ENCODE peak calls at places on chromosomes 5 and 9, in four cellular contexts. One of them, this sample, is unnamed.

GRCh38 chr9:28456886-28457285 is 883.6 kb upstream of the C9orf72 start:
- DNase-seq in HepG2: no peak
- DNase-seq in WTC11: no peak
- DNase-seq in K562: no peak
- DNase-seq in this sample: no peak

GRCh38 chr5:169629847-169630548 is 7.1 kb upstream of the DOCK2 start:
- DNase-seq in HepG2: peak
- DNase-seq in WTC11: no peak
- DNase-seq in K562: no peak
- DNase-seq in this sample: no peak

GRCh38 chr5:37615184-37615583 is 224.7 kb downstream of the GDNF start:
- DNase-seq in HepG2: no peak
- DNase-seq in WTC11: no peak
- DNase-seq in K562: no peak
- DNase-seq in this sample: no peak

GRCh38 chr5:92320446-92320845 is 937.3 kb upstream of the ARRDC3 start:
- DNase-seq in HepG2: no peak
- DNase-seq in WTC11: no peak
- DNase-seq in K562: no peak
- DNase-seq in this sample: no peak

GRCh38 chr9:35112257-35113020 is 3.2 kb downstream of the ATOSB start:
- DNase-seq in HepG2: no peak
- DNase-seq in WTC11: no peak
- DNase-seq in K562: no peak
- DNase-seq in this sample: no peak

GRCh38 chr9:133938670-133939258 is 53.4 kb downstream of the VAV2 start:
- DNase-seq in HepG2: no peak
- DNase-seq in WTC11: no peak
- DNase-seq in K562: no peak
- DNase-seq in this sample: no peak

GRCh38 chr5:1061916-1062315 is 49.9 kb downstream of the SLC12A7 start:
- DNase-seq in HepG2: no peak
- DNase-seq in WTC11: no peak
- DNase-seq in K562: no peak
- DNase-seq in this sample: no peak

GRCh38 chr5:45037927-45038326 is 229.2 kb downstream of the MRPS30 start:
- DNase-seq in HepG2: no peak
- DNase-seq in WTC11: no peak
- DNase-seq in K562: no peak
- DNase-seq in this sample: no peak

GRCh38 chr5:177508837-177509236 is 789 bp downstream of the DOK3 start:
- DNase-seq in HepG2: no peak
- DNase-seq in WTC11: no peak
- DNase-seq in K562: peak
- DNase-seq in this sample: no peak

GRCh38 chr5:68749648-68750047 is 344.2 kb upstream of the SLC30A5 start:
- DNase-seq in HepG2: no peak
- DNase-seq in WTC11: no peak
- DNase-seq in K562: no peak
- DNase-seq in this sample: no peak

GRCh38 chr9:24939099-24939850 is 393.6 kb upstream of the IZUMO3 start:
- DNase-seq in HepG2: no peak
- DNase-seq in WTC11: no peak
- DNase-seq in K562: no peak
- DNase-seq in this sample: no peak

GRCh38 chr9:132886358-132886725 is 7.6 kb downstream of the SPACA9 start:
- DNase-seq in HepG2: no peak
- DNase-seq in WTC11: no peak
- DNase-seq in K562: no peak
- DNase-seq in this sample: no peak

GRCh38 chr5:178236685-178237084 is 4.1 kb upstream of the PHYKPL start:
- DNase-seq in HepG2: peak
- DNase-seq in WTC11: no peak
- DNase-seq in K562: peak
- DNase-seq in this sample: no peak

GRCh38 chr9:115022760-115023434 is 92.5 kb upstream of the TNFSF8 start:
- DNase-seq in HepG2: no peak
- DNase-seq in WTC11: no peak
- DNase-seq in K562: no peak
- DNase-seq in this sample: no peak

GRCh38 chr5:119383008-119383407 is 27.2 kb downstream of the TNFAIP8 start:
- DNase-seq in HepG2: no peak
- DNase-seq in WTC11: no peak
- DNase-seq in K562: no peak
- DNase-seq in this sample: no peak

GRCh38 chr5:167764650-167765289 is 526.7 kb upstream of the WWC1 start:
- DNase-seq in HepG2: no peak
- DNase-seq in WTC11: no peak
- DNase-seq in K562: no peak
- DNase-seq in this sample: no peak

GRCh38 chr9:7234144-7234543 is 476.4 kb downstream of the KDM4C start:
- DNase-seq in HepG2: peak
- DNase-seq in WTC11: peak
- DNase-seq in K562: peak
- DNase-seq in this sample: peak

GRCh38 chr9:130537346-130538050 is 41.9 kb upstream of the FUBP3 start:
- DNase-seq in HepG2: no peak
- DNase-seq in WTC11: no peak
- DNase-seq in K562: peak
- DNase-seq in this sample: no peak

GRCh38 chr5:175354961-175355360 is 89.0 kb downstream of the DRD1 start:
- DNase-seq in HepG2: no peak
- DNase-seq in WTC11: no peak
- DNase-seq in K562: no peak
- DNase-seq in this sample: no peak

GRCh38 chr5:181261320-181262085 is 560 bp upstream of the TRIM52 start:
- DNase-seq in HepG2: peak
- DNase-seq in WTC11: peak
- DNase-seq in K562: peak
- DNase-seq in this sample: peak

GRCh38 chr9:89779416-89779815 is 174.6 kb downstream of the GADD45G start:
- DNase-seq in HepG2: no peak
- DNase-seq in WTC11: no peak
- DNase-seq in K562: no peak
- DNase-seq in this sample: no peak

GRCh38 chr9:89808801-89809200 is 204.0 kb downstream of the GADD45G start:
- DNase-seq in HepG2: no peak
- DNase-seq in WTC11: no peak
- DNase-seq in K562: no peak
- DNase-seq in this sample: no peak

GRCh38 chr9:114616684-114617520 is 5.8 kb downstream of the TMEM268 start:
- DNase-seq in HepG2: no peak
- DNase-seq in WTC11: no peak
- DNase-seq in K562: peak
- DNase-seq in this sample: no peak

GRCh38 chr5:111518747-111519146 is 6.4 kb upstream of the STARD4 start:
- DNase-seq in HepG2: no peak
- DNase-seq in WTC11: no peak
- DNase-seq in K562: no peak
- DNase-seq in this sample: no peak

GRCh38 chr5:152723482-152723881 is 318.4 kb upstream of the NMUR2 start:
- DNase-seq in HepG2: no peak
- DNase-seq in WTC11: peak
- DNase-seq in K562: no peak
- DNase-seq in this sample: peak

GRCh38 chr5:174610968-174611367 is 113.4 kb upstream of the MSX2 start:
- DNase-seq in HepG2: no peak
- DNase-seq in WTC11: no peak
- DNase-seq in K562: no peak
- DNase-seq in this sample: no peak

GRCh38 chr9:42386477-42386876 is 203.0 kb downstream of the SPATA31A6 start:
- DNase-seq in HepG2: no peak
- DNase-seq in WTC11: no peak
- DNase-seq in K562: peak
- DNase-seq in this sample: peak

GRCh38 chr5:60026174-60026573 is 132.6 kb upstream of the PDE4D start:
- DNase-seq in HepG2: no peak
- DNase-seq in WTC11: no peak
- DNase-seq in K562: no peak
- DNase-seq in this sample: no peak

GRCh38 chr5:151134228-151134627 is 23.4 kb downstream of the ANXA6 start:
- DNase-seq in HepG2: no peak
- DNase-seq in WTC11: no peak
- DNase-seq in K562: no peak
- DNase-seq in this sample: no peak

GRCh38 chr5:139733698-139734491 is 61.7 kb upstream of the PSD2 start:
- DNase-seq in HepG2: peak
- DNase-seq in WTC11: no peak
- DNase-seq in K562: no peak
- DNase-seq in this sample: no peak

GRCh38 chr5:38330207-38330606 is 71.8 kb downstream of the EGFLAM start:
- DNase-seq in HepG2: no peak
- DNase-seq in WTC11: no peak
- DNase-seq in K562: no peak
- DNase-seq in this sample: no peak

GRCh38 chr5:180866296-180866695 is 5.2 kb upstream of the ZFP62 start:
- DNase-seq in HepG2: no peak
- DNase-seq in WTC11: no peak
- DNase-seq in K562: no peak
- DNase-seq in this sample: no peak

GRCh38 chr9:21252727-21253547 is 13.1 kb upstream of the IFNA14 start:
- DNase-seq in HepG2: peak
- DNase-seq in WTC11: peak
- DNase-seq in K562: no peak
- DNase-seq in this sample: peak

GRCh38 chr9:27703591-27703990 is 130.3 kb upstream of the C9orf72 start:
- DNase-seq in HepG2: no peak
- DNase-seq in WTC11: no peak
- DNase-seq in K562: no peak
- DNase-seq in this sample: no peak

GRCh38 chr5:157269165-157269671 is 3.3 kb downstream of the CYFIP2 start:
- DNase-seq in HepG2: no peak
- DNase-seq in WTC11: no peak
- DNase-seq in K562: no peak
- DNase-seq in this sample: no peak

GRCh38 chr9:138024131-138024530 is 146.5 kb downstream of the CACNA1B start:
- DNase-seq in HepG2: no peak
- DNase-seq in WTC11: no peak
- DNase-seq in K562: no peak
- DNase-seq in this sample: peak
- TF ChIP-seq ELF4 in HepG2: no peak
- TF ChIP-seq ELF4 in WTC11: no peak
- TF ChIP-seq ELF4 in K562: no peak
- TF ChIP-seq ELF4 in this sample: no peak

DNA sequence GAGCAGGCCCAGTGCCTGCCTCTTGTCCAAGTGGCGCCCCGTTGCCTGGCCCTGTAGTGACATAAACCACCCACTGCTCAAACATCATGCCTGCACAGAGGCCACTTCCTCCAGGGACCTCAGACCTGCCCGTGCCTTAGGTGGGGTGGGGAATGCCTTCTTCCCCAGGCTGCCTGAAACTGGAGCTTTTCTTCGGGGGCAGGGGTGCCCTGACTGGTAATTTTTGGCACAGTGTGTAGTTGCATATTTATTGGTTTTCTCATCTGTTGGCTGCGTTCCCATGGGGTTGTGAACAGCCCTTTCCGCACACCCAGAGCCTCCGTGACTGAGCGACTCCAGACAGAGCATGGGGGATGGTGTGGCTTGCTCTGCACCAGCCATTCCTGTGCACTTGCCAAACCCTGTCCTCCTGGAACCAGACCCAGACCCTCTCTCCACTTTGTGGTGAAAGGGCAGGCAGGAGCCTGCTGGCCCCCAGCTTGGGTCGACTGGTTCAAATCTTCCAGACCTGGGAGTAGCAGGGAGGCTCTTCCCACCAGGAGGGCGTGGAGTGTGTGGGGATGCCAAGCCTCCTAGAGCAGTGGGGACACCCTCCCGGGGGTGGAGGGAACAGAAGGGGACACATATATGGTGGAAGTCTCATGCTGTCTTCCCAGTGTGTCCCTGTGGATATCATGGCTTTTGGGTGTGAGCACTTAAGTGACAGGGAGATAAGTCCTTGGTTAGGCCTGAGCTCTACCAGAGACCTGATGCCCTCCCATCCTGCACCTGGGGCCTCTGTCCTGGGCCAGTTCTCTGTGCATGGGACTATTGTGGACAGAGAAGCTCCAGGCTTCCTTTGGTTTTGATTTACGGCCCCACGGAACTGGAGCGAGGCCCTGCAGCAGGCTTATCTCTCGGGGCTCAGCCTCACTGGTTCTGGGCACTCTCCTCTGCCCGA is 39.6 kb downstream of the WNK2 start:
- DNase-seq in HepG2: no peak
- DNase-seq in WTC11: no peak
- DNase-seq in K562: no peak
- DNase-seq in this sample: no peak
- TF ChIP-seq ELF4 in HepG2: no peak
- TF ChIP-seq ELF4 in WTC11: no peak
- TF ChIP-seq ELF4 in K562: no peak
- TF ChIP-seq ELF4 in this sample: no peak

DNA sequence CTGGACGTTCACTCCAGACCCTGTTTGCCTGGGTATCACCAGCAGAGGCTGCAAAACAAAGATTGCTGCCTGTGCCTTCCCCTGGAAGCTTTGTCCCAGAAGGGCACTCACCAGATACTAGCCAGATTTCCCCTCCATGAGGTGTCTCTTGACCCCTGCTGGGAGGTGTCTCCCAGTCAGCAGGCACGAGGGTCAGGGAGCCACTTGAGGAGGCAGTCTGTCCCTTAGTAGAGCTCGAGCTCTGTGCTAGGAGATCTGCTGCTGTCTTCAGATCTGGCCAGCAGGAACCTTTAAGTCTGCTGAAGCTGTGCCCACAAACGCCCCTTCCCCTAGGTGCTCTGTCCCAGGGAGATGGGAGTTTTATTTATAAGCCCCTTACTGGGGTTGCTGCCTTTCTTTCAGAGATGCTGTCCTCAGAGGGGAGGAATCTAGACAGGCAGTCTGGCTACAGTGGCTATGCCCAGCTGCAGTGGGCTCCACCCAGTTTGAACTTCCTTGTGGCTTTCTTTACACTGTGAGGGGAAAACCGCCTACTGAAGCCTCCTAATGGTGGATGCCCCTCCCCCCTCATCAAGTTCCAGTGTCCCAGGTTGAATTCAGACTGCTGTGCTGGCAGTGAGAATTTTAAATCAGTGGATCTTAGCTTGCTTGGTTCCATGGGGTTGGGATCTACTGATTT is 253.9 kb downstream of the SPATA31D1 start:
- DNase-seq in HepG2: no peak
- DNase-seq in WTC11: no peak
- DNase-seq in K562: no peak
- DNase-seq in this sample: no peak
- TF ChIP-seq ELF4 in HepG2: no peak
- TF ChIP-seq ELF4 in WTC11: no peak
- TF ChIP-seq ELF4 in K562: no peak
- TF ChIP-seq ELF4 in this sample: no peak

GRCh38 chr5:172424111-172424490 is 30.2 kb downstream of the SH3PXD2B start:
- DNase-seq in HepG2: no peak
- DNase-seq in WTC11: no peak
- DNase-seq in K562: no peak
- DNase-seq in this sample: no peak

GRCh38 chr5:172420215-172420934 is 34.0 kb downstream of the SH3PXD2B start:
- DNase-seq in HepG2: peak
- DNase-seq in WTC11: peak
- DNase-seq in K562: peak
- DNase-seq in this sample: no peak

GRCh38 chr5:172423379-172424110 is 30.8 kb downstream of the SH3PXD2B start:
- DNase-seq in HepG2: no peak
- DNase-seq in WTC11: no peak
- DNase-seq in K562: peak
- DNase-seq in this sample: no peak

GRCh38 chr5:172421020-172421419 is 33.3 kb downstream of the SH3PXD2B start:
- DNase-seq in HepG2: no peak
- DNase-seq in WTC11: no peak
- DNase-seq in K562: no peak
- DNase-seq in this sample: no peak

GRCh38 chr5:172422255-172422654 is 32.1 kb downstream of the SH3PXD2B start:
- DNase-seq in HepG2: no peak
- DNase-seq in WTC11: no peak
- DNase-seq in K562: no peak
- DNase-seq in this sample: no peak
- TF ChIP-seq ELF4 in HepG2: no peak
- TF ChIP-seq ELF4 in WTC11: no peak
- TF ChIP-seq ELF4 in K562: no peak
- TF ChIP-seq ELF4 in this sample: no peak

This sample was measured in HEK293T.